ENCODE peak calls at places on chromosomes 1 and 21, in six cellular contexts. Q is cardiac fibroblast, E is NCI-H1092, N is A673, L is GM04504, M is cardiac septum. U is an unnamed sample.
A peak's percentile ranks its signal among the peaks of the same experiment; 100 is the strongest.

GRCh38 chr1:238951809-238952208 is 434.6 kb upstream of the CHRM3 start:
- DNase-seq in E (peak; percentile 2), N (peak; percentile 20), L (peak; percentile 9), M (no peak), Q (peak; percentile 66), U (peak; percentile 20)

GRCh38 chr1:207944571-207944970 is 33.6 kb upstream of the CD34 start:
- DNase-seq in E (no peak), M (no peak), Q (peak; percentile 88), N (no peak), L (peak; percentile 22), U (no peak)

GRCh38 chr21:35226302-35226701 is 177.2 kb upstream of the RUNX1 start:
- DNase-seq in E (no peak), M (no peak), Q (peak; percentile 44), N (no peak), L (no peak), U (peak; percentile 11)

GRCh38 chr1:21783679-21784603 is 992 bp upstream of the USP48 start:
- DNase-seq in L (no peak), N (no peak), M (no peak), E (no peak), Q (peak; percentile 78), U (no peak)

GRCh38 chr1:214584805-214585766 is 17.9 kb upstream of the CENPF start:
- DNase-seq in Q (peak; percentile 80), N (peak; percentile 80), M (no peak), L (peak; percentile 42), E (peak; percentile 6), U (peak; percentile 47)

GRCh38 chr1:54838565-54839180 is 37.5 kb upstream of the TTC22 start:
- DNase-seq in N (no peak), L (no peak), M (no peak), E (no peak), Q (no peak), U (no peak)

GRCh38 chr1:180540697-180541594 is 17.8 kb upstream of the OVAAL start:
- DNase-seq in L (no peak), E (no peak), N (no peak), M (no peak), Q (peak; percentile 73), U (no peak)

GRCh38 chr1:21175324-21175669 is 1.4 kb downstream of the EIF4G3 start:
- DNase-seq in Q (peak; percentile 53), M (peak; percentile 83), N (no peak), E (no peak), L (no peak), U (no peak)

GRCh38 chr1:246930830-246931548 is 759 bp downstream of the AHCTF1 start:
- DNase-seq in L (peak; percentile 27), Q (peak; percentile 72), N (peak; percentile 63), E (no peak), M (peak; percentile 84), U (peak; percentile 49)

GRCh38 chr1:93722081-93723031 is 40.7 kb upstream of the BCAR3 start:
- DNase-seq in N (no peak), Q (peak; percentile 60), L (no peak), E (no peak), M (peak; percentile 80), U (no peak)

GRCh38 chr21:14538477-14538876 is 7.6 kb downstream of the SAMSN1 start:
- DNase-seq in E (no peak), L (no peak), N (no peak), Q (no peak), M (no peak), U (no peak)